ENCODE peak calls at places on chromosomes 6 and 20, in six cellular contexts. G is GM12878, I is H1, P is HepG2, Z is WTC11, F is GM23338. L is an unnamed sample.

GRCh38 chr20:28562510-28562898 is 2695.0 kb upstream of the DEFB115 start:
- DNase-seq in G (no peak), I (no peak), P (no peak), Z (no peak), F (peak; percentile 5), L (peak; percentile 24)

GRCh38 chr6:1701668-1702353 is 92.1 kb downstream of the FOXC1 start:
- DNase-seq in G (no peak), I (no peak), P (no peak), Z (no peak), F (peak; percentile 25), L (no peak)

GRCh38 chr20:503048-503737 is 40.4 kb downstream of the CSNK2A1 start:
- DNase-seq in G (no peak), I (no peak), P (no peak), Z (no peak), F (no peak), L (no peak)

GRCh38 chr6:93624408-93624807 is 205.0 kb upstream of the EPHA7 start:
- DNase-seq in G (no peak), I (no peak), P (no peak), Z (no peak), F (no peak), L (no peak)

GRCh38 chr6:99330159-99330558 is 19.3 kb downstream of the FAXC start:
- DNase-seq in G (peak; percentile 71), I (no peak), P (peak; percentile 52), Z (peak; percentile 52), F (peak; percentile 86), L (peak; percentile 76)

GRCh38 chr20:36285746-36286447 is 20.2 kb upstream of the DLGAP4 start:
- DNase-seq in G (no peak), I (no peak), P (no peak), Z (no peak), F (peak; percentile 43), L (no peak)

GRCh38 chr6:149065658-149066556 is 251.6 kb upstream of the TAB2 start:
- DNase-seq in G (peak; percentile 99), I (no peak), P (no peak), Z (no peak), F (no peak), L (no peak)

GRCh38 chr6:87237804-87238203 is 82.4 kb downstream of the ZNF292 start:
- DNase-seq in G (no peak), I (no peak), P (peak; percentile 9), Z (no peak), F (peak; percentile 18), L (peak; percentile 11)

GRCh38 chr6:14396826-14397517 is 279.4 kb downstream of the CD83 start:
- DNase-seq in G (no peak), I (peak; percentile 82), P (no peak), Z (peak; percentile 91), F (peak; percentile 94), L (peak; percentile 18)

GRCh38 chr20:31569163-31570020 is 35.7 kb upstream of the ID1 start:
- DNase-seq in G (no peak), I (no peak), P (peak; percentile 72), Z (peak; percentile 78), F (peak; percentile 84), L (peak; percentile 66)

GRCh38 chr6:106253194-106253593 is 72.4 kb downstream of the ATG5 start:
- DNase-seq in G (no peak), I (no peak), P (no peak), Z (no peak), F (no peak), L (no peak)

GRCh38 chr20:44450938-44451450 is 24.7 kb upstream of the TTPAL start:
- DNase-seq in G (no peak), I (no peak), P (peak; percentile 46), Z (no peak), F (no peak), L (no peak)

GRCh38 chr6:168201383-168201782 is 118.2 kb downstream of the DACT2 start:
- DNase-seq in G (no peak), I (no peak), P (peak; percentile 63), Z (peak; percentile 57), F (peak; percentile 62), L (peak; percentile 33)

GRCh38 chr20:57795347-57795697 is 85.5 kb upstream of the PMEPA1 start:
- DNase-seq in G (no peak), I (no peak), P (peak; percentile 39), Z (no peak), F (no peak), L (no peak)

GRCh38 chr20:58480455-58481356 is 34.5 kb downstream of the APCDD1L start:
- DNase-seq in G (no peak), I (no peak), P (no peak), Z (no peak), F (no peak), L (no peak)

GRCh38 chr6:132445201-132445951 is 44.1 kb upstream of the MOXD1 start:
- DNase-seq in G (no peak), I (no peak), P (no peak), Z (no peak), F (peak; percentile 26), L (no peak)

GRCh38 chr6:33410711-33411631 is at the start of gene PHF1:
- DNase-seq in G (no peak), I (no peak), P (no peak), Z (peak; percentile 47), F (peak; percentile 58), L (peak; percentile 94)

GRCh38 chr6:26185802-26186201 is 98.6 kb downstream of the HFE start:
- DNase-seq in G (no peak), I (no peak), P (no peak), Z (no peak), F (no peak), L (no peak)

GRCh38 chr6:105991561-105992314 is 94.4 kb upstream of the PRDM1 start:
- DNase-seq in G (no peak), I (no peak), P (peak; percentile 5), Z (peak; percentile 22), F (peak; percentile 56), L (peak; percentile 45)

GRCh38 chr6:31797607-31798006 is 2.1 kb upstream of the VARS1 start:
- DNase-seq in G (no peak), I (no peak), P (no peak), Z (no peak), F (no peak), L (no peak)

GRCh38 chr6:2952557-2953095 is 18.7 kb downstream of the SERPINB6 start:
- DNase-seq in G (no peak), I (peak; percentile 89), P (peak; percentile 72), Z (peak; percentile 91), F (peak; percentile 95), L (peak; percentile 75)
- TF ChIP-seq CREB1 in G (no peak), I (no peak), P (no peak), Z (no peak), F (peak; percentile 11), L (no peak)

GRCh38 chr20:19924255-19924654 is 92.9 kb upstream of the NAA20 start:
- DNase-seq in G (no peak), I (no peak), P (no peak), Z (no peak), F (no peak), L (no peak)

GRCh38 chr20:19928379-19929360 is 88.5 kb upstream of the NAA20 start:
- DNase-seq in G (no peak), I (no peak), P (no peak), Z (no peak), F (no peak), L (no peak)

GRCh38 chr20:19923762-19924161 is 93.4 kb upstream of the NAA20 start:
- DNase-seq in G (no peak), I (no peak), P (no peak), Z (no peak), F (no peak), L (no peak)

GRCh38 chr20:19929749-19930148 is 87.4 kb upstream of the NAA20 start:
- DNase-seq in G (no peak), I (no peak), P (no peak), Z (no peak), F (no peak), L (no peak)

DNA sequence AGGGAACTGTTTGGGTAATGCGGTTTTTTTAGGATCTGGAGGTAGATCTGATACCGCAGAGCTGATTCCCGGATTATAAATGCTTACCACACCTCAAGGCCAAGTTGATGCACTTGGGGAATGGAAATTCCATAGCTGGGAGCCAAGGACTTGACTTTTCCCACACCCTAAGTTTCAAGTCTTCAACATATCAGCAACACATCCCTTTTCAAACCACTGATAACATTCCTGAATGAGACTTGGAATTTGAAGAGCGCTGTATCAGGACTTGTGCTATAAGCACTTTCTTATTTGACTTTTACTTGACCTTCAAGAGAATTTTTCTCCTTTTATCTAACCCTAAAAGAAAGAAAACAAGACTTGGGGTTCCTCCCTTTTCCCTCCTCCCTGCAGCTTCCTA is 90.6 kb upstream of the NAA20 start:
- DNase-seq in G (no peak), I (no peak), P (no peak), Z (no peak), F (no peak), L (no peak)
- TF ChIP-seq CREB1 in G (no peak), I (no peak), P (no peak), Z (no peak), F (no peak), L (no peak)

GRCh38 chr6:17099401-17100059 is 2.3 kb upstream of the STMND1 start:
- DNase-seq in G (no peak), I (no peak), P (no peak), Z (no peak), F (no peak), L (no peak)

GRCh38 chr6:17098538-17098937 is 3.3 kb upstream of the STMND1 start:
- DNase-seq in G (no peak), I (no peak), P (no peak), Z (no peak), F (no peak), L (no peak)

GRCh38 chr6:17102258-17102870 is 514 bp downstream of the STMND1 start:
- DNase-seq in G (no peak), I (no peak), P (no peak), Z (no peak), F (no peak), L (no peak)

GRCh38 chr6:17103715-17104114 is 1.9 kb downstream of the STMND1 start:
- DNase-seq in G (no peak), I (no peak), P (no peak), Z (no peak), F (peak; percentile 75), L (no peak)

GRCh38 chr6:17101422-17102257 is at the start of gene STMND1:
- DNase-seq in G (no peak), I (no peak), P (no peak), Z (peak; percentile 33), F (peak; percentile 68), L (no peak)
- TF ChIP-seq CREB1 in G (no peak), I (no peak), P (no peak), Z (no peak), F (peak; percentile 35), L (no peak)

DNA sequence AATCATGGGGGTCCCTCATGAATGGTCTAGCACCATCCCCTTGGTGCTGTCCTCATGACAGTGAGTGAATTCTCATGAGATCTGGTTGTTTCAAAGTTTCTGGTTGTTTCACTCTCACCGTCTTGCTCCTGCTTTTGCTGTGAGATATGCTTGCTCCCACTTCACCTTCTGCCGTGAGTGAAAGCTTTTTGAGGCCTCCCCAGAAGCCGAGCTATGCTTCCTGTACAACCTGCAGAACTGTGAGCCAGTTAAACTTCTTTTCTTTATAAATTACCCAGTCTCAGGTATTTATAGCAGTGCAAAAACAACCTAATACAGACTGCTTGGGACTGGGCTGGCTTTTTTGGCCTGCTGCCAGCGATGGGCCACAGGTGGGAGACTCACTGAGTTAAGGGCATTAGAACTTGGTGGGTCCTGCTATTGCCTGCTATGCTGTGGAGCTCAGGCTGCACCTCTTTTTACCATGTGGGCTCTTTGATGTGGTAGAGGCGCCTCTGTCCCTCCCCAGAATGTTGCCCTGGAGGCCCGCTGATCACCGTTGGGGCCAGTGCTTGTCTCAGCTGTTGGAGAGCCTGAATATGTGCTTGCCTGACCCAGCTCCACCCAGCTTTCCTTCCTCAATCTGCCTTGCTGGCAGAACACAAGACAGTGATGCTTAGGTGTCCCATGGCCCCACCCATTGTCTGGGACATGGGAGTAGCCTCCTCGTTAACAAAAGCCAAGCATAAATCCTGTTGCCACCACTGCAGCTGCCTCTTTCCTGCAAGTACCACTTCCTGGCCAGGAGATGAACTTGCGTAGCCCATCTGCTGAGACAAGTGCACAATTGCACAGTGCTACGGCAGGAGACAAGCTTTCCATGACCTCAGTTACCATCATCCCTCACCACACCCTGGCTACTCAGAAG is 47.1 kb downstream of the IGF2R start:
- DNase-seq in G (no peak), I (no peak), P (no peak), Z (no peak), F (no peak), L (no peak)
- TF ChIP-seq CREB1 in G (no peak), I (no peak), P (no peak), Z (no peak), F (no peak), L (no peak)

L was measured in K562.